ENCODE peak calls at places on chromosomes 13 and 19, in eight cellular contexts. L is thoracic aorta; A is cardiac fibroblast; T is psoas muscle; G is fibroblast of lung; D is hepatocyte; C is CD8-positive, alpha-beta T cell; O is ascending aorta. Z is an unnamed sample.

GRCh38 chr13:42946927-42947326 is 45.1 kb downstream of the EPSTI1 start:
- DNase-seq in C (no peak), A (peak), L (no peak), G (peak), O (no peak), D (no peak), T (no peak), Z (no peak)

GRCh38 chr19:31282346-31282745 is 66.9 kb downstream of the TSHZ3 start:
- DNase-seq in D (no peak), T (no peak), O (no peak), G (no peak), C (no peak), A (no peak), L (no peak), Z (no peak)

GRCh38 chr19:11365557-11366117 is 8.8 kb upstream of the SWSAP1 start:
- DNase-seq in A (no peak), C (no peak), T (no peak), D (no peak), L (no peak), G (no peak), O (no peak), Z (no peak)

GRCh38 chr13:97307882-97308624 is 85.9 kb downstream of the MBNL2 start:
- DNase-seq in O (no peak), G (peak), L (no peak), C (no peak), A (peak), D (no peak), T (no peak), Z (no peak)

GRCh38 chr13:67133476-67133875 is 96.7 kb downstream of the PCDH9 start:
- DNase-seq in G (peak), A (no peak), C (no peak), T (no peak), L (no peak), O (no peak), D (no peak), Z (no peak)

GRCh38 chr19:35306473-35307246 is 14.7 kb downstream of the MAG start:
- DNase-seq in C (no peak), A (no peak), G (no peak), L (no peak), T (no peak), O (no peak), D (no peak), Z (peak)

GRCh38 chr13:79386125-79386822 is 19.8 kb downstream of the RBM26 start:
- DNase-seq in O (no peak), C (peak), D (no peak), L (no peak), G (peak), T (no peak), A (no peak), Z (no peak)

GRCh38 chr13:112657850-112658445 is 31.9 kb upstream of the ATP11A start:
- DNase-seq in C (no peak), A (peak), L (no peak), G (peak), O (no peak), T (no peak), D (peak), Z (no peak)

GRCh38 chr19:58182989-58183821 is at the start of gene ZNF274:
- DNase-seq in G (peak), A (peak), T (peak), L (peak), C (peak), D (peak), O (peak), Z (peak)

GRCh38 chr13:85137516-85137915 is 661.7 kb downstream of the SLITRK6 start:
- DNase-seq in A (no peak), D (no peak), T (no peak), C (no peak), L (no peak), O (no peak), G (no peak), Z (no peak)

GRCh38 chr19:32201661-32202060 is 143.7 kb upstream of the ZNF507 start:
- DNase-seq in O (no peak), L (no peak), C (no peak), A (no peak), D (no peak), T (no peak), G (no peak), Z (no peak)

GRCh38 chr13:100872761-100873160 is 198.2 kb upstream of the TMTC4 start:
- DNase-seq in G (no peak), L (no peak), A (peak), C (no peak), T (no peak), D (no peak), O (no peak), Z (no peak)

GRCh38 chr13:24910502-24911134 is 146.6 kb downstream of the RNF17 start:
- DNase-seq in D (no peak), G (no peak), A (no peak), C (no peak), O (no peak), T (no peak), L (no peak), Z (no peak)

GRCh38 chr13:39016789-39017188 is 21.1 kb downstream of the PROSER1 start:
- DNase-seq in A (peak), L (no peak), O (no peak), C (no peak), D (peak), T (no peak), G (no peak), Z (no peak)

GRCh38 chr13:102191951-102192461 is 209.8 kb downstream of the FGF14 start:
- DNase-seq in A (peak), O (no peak), C (no peak), G (peak), T (no peak), D (no peak), L (no peak), Z (no peak)

DNA sequence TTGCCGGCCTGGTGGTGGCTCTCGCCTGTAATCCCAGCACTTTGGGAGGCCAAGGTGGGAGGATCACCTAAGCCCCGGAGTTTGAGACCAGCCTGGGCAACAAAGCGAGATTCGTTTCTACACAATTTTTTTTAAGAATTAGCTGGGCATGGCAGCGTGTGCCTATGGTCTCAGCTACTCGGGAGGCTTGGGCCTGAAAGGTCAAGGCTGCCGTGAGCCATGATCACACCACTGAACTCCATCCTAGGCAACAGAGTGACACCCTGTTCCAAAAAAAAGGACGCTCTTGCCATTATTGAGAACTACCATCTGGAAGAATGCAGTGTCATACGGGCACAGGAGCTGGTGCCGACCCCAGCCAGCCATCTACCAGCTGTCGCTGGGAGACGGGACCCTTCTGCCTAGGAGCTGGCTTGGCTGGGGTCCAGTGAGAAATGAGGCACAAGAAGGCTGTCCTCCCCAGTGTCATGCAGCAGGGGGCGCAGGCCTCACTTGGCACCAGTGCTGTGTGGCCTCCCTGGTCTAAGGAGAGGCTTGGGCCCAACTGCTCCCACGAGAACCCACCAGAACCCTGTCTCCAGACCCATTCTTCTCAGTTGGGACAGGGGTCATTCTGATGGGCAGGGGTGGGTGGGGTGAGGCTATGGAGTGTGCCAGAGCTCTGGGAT is 12.2 kb upstream of the RELB start:
- DNase-seq in O (no peak), C (peak), A (peak), D (peak), T (peak), L (no peak), G (peak), Z (peak)
- TF ChIP-seq CTCF in O (peak), C (peak), A (peak), D (peak), T (peak), L (peak), G (peak), Z (peak)

GRCh38 chr19:2254052-2254872 is 2.0 kb downstream of the JSRP1 start:
- DNase-seq in C (no peak), G (peak), L (no peak), T (no peak), O (no peak), D (peak), A (no peak), Z (peak)

GRCh38 chr19:2255112-2255845 is 938 bp downstream of the JSRP1 start:
- DNase-seq in T (no peak), D (no peak), O (no peak), C (no peak), G (no peak), L (no peak), A (no peak), Z (no peak)

GRCh38 chr19:2259331-2259730 is 3.1 kb upstream of the JSRP1 start:
- DNase-seq in G (no peak), A (peak), C (no peak), D (no peak), L (no peak), T (no peak), O (no peak), Z (no peak)

GRCh38 chr19:2253106-2254051 is 2.8 kb downstream of the JSRP1 start:
- DNase-seq in D (no peak), G (no peak), L (no peak), A (no peak), O (no peak), T (no peak), C (peak), Z (no peak)

DNA sequence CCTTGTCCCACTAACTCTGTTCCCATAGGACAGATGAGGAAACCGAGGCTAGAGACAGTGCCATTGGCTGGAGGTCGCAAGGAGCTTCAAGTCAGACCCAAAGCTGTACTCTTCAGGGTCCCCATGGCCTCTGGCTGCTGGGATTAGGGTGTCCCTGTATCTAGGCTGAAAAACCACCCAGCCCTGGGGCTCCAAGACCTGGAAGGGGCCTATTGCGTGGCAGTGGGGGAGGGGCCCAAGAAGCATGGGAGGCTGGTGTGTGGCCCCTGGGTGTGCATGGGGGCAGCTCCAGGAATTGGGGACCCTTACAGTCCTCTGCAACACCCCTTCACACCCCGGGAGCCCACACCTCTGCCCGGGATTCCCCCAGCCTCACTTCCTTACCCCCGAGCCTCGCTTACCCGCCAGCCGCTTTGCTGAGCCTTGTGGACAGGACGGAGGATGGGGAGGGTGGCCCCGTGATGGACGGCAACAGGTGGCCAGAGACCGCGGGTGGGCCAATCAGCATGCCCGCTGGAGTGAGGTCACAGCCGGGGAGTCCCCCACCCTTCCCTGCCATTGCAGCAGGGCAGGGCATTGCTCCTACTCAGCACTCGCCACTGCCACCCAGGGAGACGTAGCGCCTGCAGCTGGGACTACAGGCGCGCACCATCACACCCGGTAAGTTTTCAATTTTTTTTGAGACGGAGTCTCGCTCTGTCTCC is at the start of gene JSRP1:
- DNase-seq in O (no peak), D (no peak), C (no peak), L (no peak), A (no peak), T (peak), G (no peak), Z (no peak)
- TF ChIP-seq CTCF in O (no peak), D (no peak), C (no peak), L (no peak), A (no peak), T (peak), G (no peak), Z (no peak)

GRCh38 chr19:18831524-18832330 is at the start of gene UPF1:
- DNase-seq in C (peak), L (peak), D (peak), T (peak), G (peak), A (peak), O (peak), Z (peak)
- TF ChIP-seq CTCF in C (no peak), L (no peak), D (no peak), T (no peak), G (no peak), A (no peak), O (no peak), Z (no peak)

GRCh38 chr13:23434431-23434830 is 929 bp upstream of the SACS start:
- DNase-seq in L (no peak), A (no peak), O (no peak), T (no peak), C (no peak), G (no peak), D (no peak), Z (no peak)
- TF ChIP-seq CTCF in L (no peak), A (no peak), O (no peak), T (no peak), C (no peak), G (no peak), D (no peak), Z (no peak)

GRCh38 chr19:2543463-2544442 is 67.8 kb downstream of the GADD45B start:
- DNase-seq in O (peak), G (peak), D (peak), T (peak), L (peak), A (peak), C (peak), Z (peak)
- TF ChIP-seq CTCF in O (no peak), G (no peak), D (peak), T (peak), L (peak), A (peak), C (no peak), Z (no peak)

DNA sequence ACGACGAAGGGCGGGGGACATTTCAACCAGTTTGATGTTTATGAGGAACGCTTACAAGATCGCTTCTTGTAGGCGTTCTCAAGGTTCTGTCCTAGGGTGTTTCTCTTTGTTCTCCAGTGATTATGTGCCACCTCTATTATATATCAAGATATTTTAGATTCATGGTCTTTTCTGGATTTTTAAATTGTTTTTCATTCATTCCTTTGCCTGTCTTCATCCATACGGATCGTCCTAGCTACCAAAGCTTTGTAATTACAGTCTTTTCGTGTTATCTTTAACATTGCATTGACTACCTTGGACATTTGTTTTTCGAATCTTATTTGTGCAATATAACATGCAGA is 342 bp upstream of the EID2 start:
- DNase-seq in C (no peak), G (no peak), D (no peak), O (no peak), L (no peak), A (no peak), T (no peak), Z (no peak)
- TF ChIP-seq CTCF in C (peak), G (no peak), D (no peak), O (no peak), L (no peak), A (no peak), T (no peak), Z (peak)

GRCh38 chr19:18013621-18014111 is 5.7 kb downstream of the ARRDC2 start:
- DNase-seq in G (no peak), T (peak), A (no peak), D (peak), L (no peak), O (no peak), C (no peak), Z (no peak)
- TF ChIP-seq CTCF in G (no peak), T (no peak), A (no peak), D (no peak), L (no peak), O (no peak), C (no peak), Z (no peak)

GRCh38 chr19:17324357-17325114 is 10.1 kb downstream of the ANO8 start:
- DNase-seq in C (no peak), T (no peak), D (peak), L (no peak), O (no peak), A (no peak), G (no peak), Z (no peak)

GRCh38 chr19:17323274-17323972 is 11.2 kb downstream of the ANO8 start:
- DNase-seq in G (no peak), O (no peak), L (no peak), A (no peak), T (no peak), C (no peak), D (no peak), Z (no peak)

GRCh38 chr19:17323973-17324327 is 10.7 kb downstream of the ANO8 start:
- DNase-seq in G (no peak), C (no peak), O (no peak), T (no peak), L (no peak), A (no peak), D (no peak), Z (no peak)

GRCh38 chr19:17321655-17322489 is 12.5 kb downstream of the DDA1 start:
- DNase-seq in C (no peak), A (no peak), T (no peak), L (no peak), O (no peak), G (no peak), D (no peak), Z (no peak)

GRCh38 chr19:17322854-17323253 is 11.8 kb downstream of the ANO8 start:
- DNase-seq in O (no peak), G (no peak), C (no peak), D (no peak), L (no peak), T (no peak), A (no peak), Z (no peak)
- TF ChIP-seq CTCF in O (no peak), G (no peak), C (no peak), D (no peak), L (no peak), T (no peak), A (no peak), Z (no peak)

Z was measured in endothelial cell.